ENCODE peak calls at places on chromosomes 2 and 18, in four cellular contexts. C is H1; T is dorsolateral prefrontal cortex; J is CD4-positive, CD25-positive, alpha-beta regulatory T cell. Y is an unnamed sample.
A peak's percentile ranks its signal among the peaks of the same experiment; 100 is the strongest.

GRCh38 chr2:227864161-227864756 is 7.2 kb upstream of the DAW1 start:
- DNase-seq in C (no peak), T (no peak), J (no peak), Y (no peak)

GRCh38 chr2:27860111-27860510 is 30.1 kb downstream of the RBKS start:
- DNase-seq in J (no peak), T (no peak), C (no peak), Y (no peak)

GRCh38 chr2:240919161-240919781 is 13.1 kb downstream of the CROCC2 start:
- DNase-seq in C (peak; percentile 44), T (no peak), J (no peak), Y (no peak)

GRCh38 chr18:48680339-48680738 is 141.5 kb downstream of the CTIF start:
- DNase-seq in J (no peak), C (no peak), T (no peak), Y (no peak)

GRCh38 chr2:135783416-135783815 is 41.8 kb downstream of the UBXN4 start:
- DNase-seq in J (no peak), C (no peak), T (no peak), Y (no peak)

GRCh38 chr2:14749869-14750268 is 117.4 kb downstream of the LRATD1 start:
- DNase-seq in J (no peak), T (no peak), C (no peak), Y (no peak)

GRCh38 chr2:107325983-107326786 is 440.2 kb upstream of the ST6GAL2 start:
- DNase-seq in C (no peak), T (no peak), J (no peak), Y (no peak)

GRCh38 chr2:132582360-132582759 is 87.6 kb downstream of the LYPD1 start:
- DNase-seq in C (peak; percentile 43), J (no peak), T (peak; percentile 6), Y (no peak)

GRCh38 chr2:101580528-101580927 is 105.6 kb upstream of the RFX8 start:
- DNase-seq in T (peak; percentile 15), J (no peak), C (no peak), Y (no peak)

GRCh38 chr2:7111626-7112025 is 194.4 kb downstream of the RNF144A start:
- DNase-seq in T (no peak), J (no peak), C (no peak), Y (no peak)

GRCh38 chr2:220120004-220120403 is 492.6 kb downstream of the SLC4A3 start:
- DNase-seq in J (no peak), C (no peak), T (no peak), Y (no peak)

GRCh38 chr2:223747392-223748042 is 89.9 kb downstream of the AP1S3 start:
- DNase-seq in J (no peak), C (no peak), T (no peak), Y (no peak)

GRCh38 chr2:84855730-84856129 is 25.2 kb downstream of the TRABD2A start:
- DNase-seq in J (no peak), C (peak; percentile 74), T (no peak), Y (no peak)

GRCh38 chr18:49878567-49878966 is 65.2 kb upstream of the ACAA2 start:
- DNase-seq in J (no peak), C (no peak), T (peak; percentile 49), Y (no peak)

GRCh38 chr2:38632018-38632417 is 29.3 kb upstream of the HNRNPLL start:
- DNase-seq in T (no peak), J (no peak), C (no peak), Y (no peak)

GRCh38 chr2:218781691-218782528 is at the start of gene CYP27A1:
- DNase-seq in T (peak; percentile 7), C (peak; percentile 70), J (no peak), Y (peak; percentile 46)

GRCh38 chr2:156237558-156237957 is 95.0 kb downstream of the NR4A2 start:
- DNase-seq in C (no peak), J (no peak), T (no peak), Y (no peak)

GRCh38 chr2:170554278-170554955 is 160.7 kb upstream of the SP5 start:
- DNase-seq in C (no peak), J (no peak), T (no peak), Y (no peak)

GRCh38 chr2:72698300-72698699 is 127.5 kb downstream of the EXOC6B start:
- DNase-seq in C (no peak), J (no peak), T (no peak), Y (no peak)

GRCh38 chr2:97995026-97995733 is 568 bp downstream of the TMEM131 start:
- DNase-seq in T (no peak), J (peak; percentile 54), C (peak; percentile 75), Y (peak; percentile 54)

GRCh38 chr2:6081542-6081872 is 389.3 kb downstream of the SOX11 start:
- DNase-seq in J (no peak), T (no peak), C (no peak), Y (no peak)

GRCh38 chr2:23976883-23977282 is 33.0 kb upstream of the MFSD2B start:
- DNase-seq in C (no peak), T (no peak), J (no peak), Y (no peak)

GRCh38 chr2:1981421-1981820 is 237.1 kb upstream of the PXDN start:
- DNase-seq in C (no peak), T (no peak), J (no peak), Y (no peak)

GRCh38 chr2:172972005-172972619 is 103.5 kb upstream of the MAP3K20 start:
- DNase-seq in T (no peak), J (peak; percentile 12), C (peak; percentile 79), Y (no peak)

GRCh38 chr18:34650121-34650545 is 60.0 kb upstream of the DTNA start:
- DNase-seq in T (no peak), C (no peak), J (no peak), Y (no peak)

GRCh38 chr2:238108423-238109201 is 8.5 kb downstream of the ESPNL start:
- DNase-seq in C (peak; percentile 73), J (no peak), T (no peak), Y (no peak)

GRCh38 chr2:161004379-161004778 is 155.8 kb upstream of the TANK start:
- DNase-seq in T (no peak), J (no peak), C (no peak), Y (no peak)

GRCh38 chr2:217551229-217551909 is 451.4 kb downstream of the TNS1 start:
- DNase-seq in T (no peak), J (no peak), C (no peak), Y (no peak)

GRCh38 chr18:46243095-46243494 is 138.9 kb downstream of the HAUS1 start:
- DNase-seq in T (no peak), C (no peak), J (no peak), Y (no peak)

GRCh38 chr2:11498126-11498473 is 32.1 kb upstream of the E2F6 start:
- DNase-seq in C (no peak), T (no peak), J (no peak), Y (no peak)
- H3K27ac ChIP-seq in C (no peak overlapping the region), T (peak overlapping the region; percentile 92), J (no peak overlapping the region), Y (peak overlapping the region; percentile 56)

DNA sequence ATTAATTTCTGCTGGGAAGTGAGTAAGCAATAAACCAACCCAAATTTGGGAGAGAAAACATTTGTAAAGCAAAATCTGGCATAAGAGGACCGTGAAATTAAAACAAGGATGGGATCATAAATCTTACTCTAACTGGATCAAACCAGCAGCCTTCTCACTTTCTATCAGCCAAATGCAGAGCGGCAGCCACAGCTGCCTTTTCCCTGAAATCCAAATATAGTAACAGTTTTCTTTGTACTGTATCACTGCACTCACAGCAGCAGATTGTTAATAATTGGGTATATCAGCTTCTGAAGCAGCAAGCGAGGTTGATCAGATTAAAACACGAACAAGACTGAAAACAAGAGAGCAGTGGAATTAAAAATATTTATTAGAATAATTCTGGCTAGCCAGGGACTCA is 245.2 kb upstream of the REG3G start:
- DNase-seq in T (no peak), C (no peak), J (no peak), Y (no peak)
- H3K27ac ChIP-seq in T (no peak overlapping the region), C (no peak overlapping the region), J (no peak overlapping the region), Y (no peak overlapping the region)

GRCh38 chr2:127102464-127103242 is 4.3 kb downstream of the BIN1 start:
- DNase-seq in J (no peak), T (no peak), C (no peak), Y (no peak)

GRCh38 chr2:127100261-127101047 is 6.5 kb downstream of the BIN1 start:
- DNase-seq in J (no peak), C (no peak), T (no peak), Y (no peak)

GRCh38 chr2:127101048-127101611 is 5.8 kb downstream of the BIN1 start:
- DNase-seq in C (no peak), T (no peak), J (no peak), Y (no peak)

GRCh38 chr2:127103243-127104165 is 3.5 kb downstream of the BIN1 start:
- DNase-seq in T (no peak), C (no peak), J (no peak), Y (no peak)

GRCh38 chr2:127101756-127102463 is 5.0 kb downstream of the BIN1 start:
- DNase-seq in C (no peak), T (no peak), J (no peak), Y (no peak)
- H3K27ac ChIP-seq in C (no peak overlapping the region), T (peak overlapping the region; percentile 98), J (no peak overlapping the region), Y (peak overlapping the region; percentile 79)

DNA sequence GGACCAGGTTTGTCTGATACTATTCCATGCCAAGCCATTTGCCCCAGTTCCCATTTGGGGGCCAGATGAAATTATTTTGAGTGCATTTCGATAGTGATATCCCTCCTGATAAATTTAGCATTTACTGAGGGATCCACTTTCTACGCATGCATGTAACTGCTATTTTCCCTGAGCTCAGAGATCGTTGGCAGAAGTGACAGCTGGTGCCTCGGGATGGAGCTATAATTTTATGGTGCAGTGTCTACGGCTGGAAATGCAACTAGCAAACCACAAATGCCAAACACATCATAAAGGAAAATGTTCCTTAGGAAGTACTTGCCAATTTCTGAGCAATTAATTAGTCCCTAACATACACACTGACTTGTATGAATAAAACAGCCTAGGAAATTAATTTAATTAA is 254.8 kb downstream of the SLC8A1 start:
- DNase-seq in J (no peak), T (no peak), C (no peak), Y (no peak)
- H3K27ac ChIP-seq in J (no peak overlapping the region), T (no peak overlapping the region), C (no peak overlapping the region), Y (no peak overlapping the region)

GRCh38 chr18:62389761-62390481 is 64.8 kb downstream of the TNFRSF11A start:
- DNase-seq in T (no peak), C (no peak), J (no peak), Y (no peak)
- H3K27ac ChIP-seq in T (no peak overlapping the region), C (no peak overlapping the region), J (no peak overlapping the region), Y (no peak overlapping the region)

DNA sequence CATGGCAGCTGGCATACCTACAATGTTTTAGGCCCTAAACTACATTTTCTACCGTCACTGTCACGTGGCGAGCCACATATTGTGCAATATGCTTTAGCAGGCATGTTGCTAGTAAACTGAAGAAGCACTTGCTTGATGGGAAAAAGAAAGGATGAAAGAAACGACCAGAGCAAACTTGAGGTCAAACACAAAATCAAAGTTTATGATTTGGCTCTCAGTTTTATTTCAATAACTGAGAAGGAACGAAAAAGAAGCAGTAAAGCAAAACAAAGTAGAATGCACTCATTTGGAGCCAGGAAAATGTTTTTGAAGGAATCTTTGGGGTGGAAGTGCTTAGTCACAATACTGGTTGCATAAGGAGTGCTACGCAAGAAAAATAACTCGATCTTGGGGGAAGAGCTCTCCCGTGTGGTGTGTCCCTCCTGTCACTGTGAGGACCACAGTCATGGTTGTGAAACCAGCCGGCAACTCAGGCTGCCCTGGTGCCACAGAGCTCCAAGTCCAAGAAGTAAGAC is 349.8 kb downstream of the RBM43 start:
- DNase-seq in T (no peak), J (no peak), C (no peak), Y (no peak)
- H3K27ac ChIP-seq in T (no peak overlapping the region), J (no peak overlapping the region), C (no peak overlapping the region), Y (no peak overlapping the region)

DNA sequence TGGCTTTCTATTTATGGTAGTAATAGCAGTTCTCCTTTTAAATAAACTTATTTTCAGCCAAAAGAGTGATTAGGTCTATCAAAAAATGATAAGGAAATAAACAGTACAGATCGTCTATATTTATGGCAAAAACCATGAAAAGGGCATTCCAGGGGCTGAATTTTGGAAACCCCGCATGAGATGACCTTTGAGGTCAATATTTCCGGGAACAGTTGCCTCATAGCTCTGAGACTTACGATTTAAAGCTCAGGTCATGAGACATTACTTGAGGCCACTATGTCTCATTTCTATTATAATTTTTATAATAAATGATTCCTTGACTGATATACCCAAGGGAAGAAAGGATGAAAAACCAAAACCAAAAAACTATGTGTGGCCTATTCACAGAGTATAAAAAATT is 101.1 kb downstream of the LDLRAD4 start:
- DNase-seq in C (no peak), T (no peak), J (no peak), Y (no peak)
- H3K27ac ChIP-seq in C (no peak overlapping the region), T (no peak overlapping the region), J (no peak overlapping the region), Y (no peak overlapping the region)

Y was measured in caudate nucleus.